ENCODE peak calls at places on chromosomes 11 and 22, in six cellular contexts. One of them, this sample, is unnamed.

GRCh38 chr11:30917859-30918478 is 331.8 kb upstream of the MPPED2 start:
- DNase-seq in GM10248: peak
- DNase-seq in fibroblast of mammary gland: peak
- DNase-seq in body of pancreas: peak
- DNase-seq in tibial artery: no peak
- DNase-seq in tibial nerve: no peak
- DNase-seq in this sample: no peak

GRCh38 chr11:30889116-30889765 is 303.1 kb upstream of the MPPED2 start:
- DNase-seq in GM10248: no peak
- DNase-seq in fibroblast of mammary gland: no peak
- DNase-seq in body of pancreas: no peak
- DNase-seq in tibial artery: no peak
- DNase-seq in tibial nerve: no peak
- DNase-seq in this sample: no peak

GRCh38 chr11:69730500-69730899 is 26.7 kb upstream of the FGF19 start:
- DNase-seq in GM10248: no peak
- DNase-seq in fibroblast of mammary gland: no peak
- DNase-seq in body of pancreas: no peak
- DNase-seq in tibial artery: no peak
- DNase-seq in tibial nerve: no peak
- DNase-seq in this sample: no peak

GRCh38 chr11:2589538-2589934 is 110.3 kb downstream of the KCNQ1OT1 start:
- DNase-seq in GM10248: peak
- DNase-seq in fibroblast of mammary gland: no peak
- DNase-seq in body of pancreas: no peak
- DNase-seq in tibial artery: no peak
- DNase-seq in tibial nerve: no peak
- DNase-seq in this sample: peak

GRCh38 chr11:131817701-131818188 is 447.3 kb downstream of the NTM start:
- DNase-seq in GM10248: no peak
- DNase-seq in fibroblast of mammary gland: no peak
- DNase-seq in body of pancreas: no peak
- DNase-seq in tibial artery: no peak
- DNase-seq in tibial nerve: no peak
- DNase-seq in this sample: no peak

GRCh38 chr11:6468712-6469495 is 4.8 kb downstream of the TRIM3 start:
- DNase-seq in GM10248: peak
- DNase-seq in fibroblast of mammary gland: peak
- DNase-seq in body of pancreas: peak
- DNase-seq in tibial artery: peak
- DNase-seq in tibial nerve: peak
- DNase-seq in this sample: no peak

GRCh38 chr11:27545035-27545434 is 38.5 kb upstream of the LIN7C start:
- DNase-seq in GM10248: no peak
- DNase-seq in fibroblast of mammary gland: no peak
- DNase-seq in body of pancreas: no peak
- DNase-seq in tibial artery: no peak
- DNase-seq in tibial nerve: no peak
- DNase-seq in this sample: no peak

GRCh38 chr22:45966320-45966891 is 10.6 kb downstream of the WNT7B start:
- DNase-seq in GM10248: no peak
- DNase-seq in fibroblast of mammary gland: no peak
- DNase-seq in body of pancreas: peak
- DNase-seq in tibial artery: no peak
- DNase-seq in tibial nerve: no peak
- DNase-seq in this sample: no peak

GRCh38 chr22:19457828-19458428 is 10.4 kb upstream of the C22orf39 start:
- DNase-seq in GM10248: no peak
- DNase-seq in fibroblast of mammary gland: no peak
- DNase-seq in body of pancreas: no peak
- DNase-seq in tibial artery: no peak
- DNase-seq in tibial nerve: no peak
- DNase-seq in this sample: no peak

GRCh38 chr11:128814856-128815705 is 52.0 kb downstream of the KCNJ1 start:
- DNase-seq in GM10248: no peak
- DNase-seq in fibroblast of mammary gland: peak
- DNase-seq in body of pancreas: peak
- DNase-seq in tibial artery: peak
- DNase-seq in tibial nerve: peak
- DNase-seq in this sample: no peak

GRCh38 chr11:12841946-12842630 is 167.0 kb upstream of the RASSF10 start:
- DNase-seq in GM10248: no peak
- DNase-seq in fibroblast of mammary gland: peak
- DNase-seq in body of pancreas: peak
- DNase-seq in tibial artery: no peak
- DNase-seq in tibial nerve: no peak
- DNase-seq in this sample: no peak

GRCh38 chr22:29345932-29346331 is 30.4 kb upstream of the RASL10A start:
- DNase-seq in GM10248: no peak
- DNase-seq in fibroblast of mammary gland: no peak
- DNase-seq in body of pancreas: no peak
- DNase-seq in tibial artery: no peak
- DNase-seq in tibial nerve: no peak
- DNase-seq in this sample: no peak

GRCh38 chr22:20565079-20565734 is 57.8 kb downstream of the MED15 start:
- DNase-seq in GM10248: no peak
- DNase-seq in fibroblast of mammary gland: peak
- DNase-seq in body of pancreas: no peak
- DNase-seq in tibial artery: no peak
- DNase-seq in tibial nerve: no peak
- DNase-seq in this sample: no peak

GRCh38 chr11:125299061-125299616 is 134.6 kb downstream of the PKNOX2 start:
- DNase-seq in GM10248: no peak
- DNase-seq in fibroblast of mammary gland: no peak
- DNase-seq in body of pancreas: no peak
- DNase-seq in tibial artery: no peak
- DNase-seq in tibial nerve: no peak
- DNase-seq in this sample: no peak

GRCh38 chr11:9758676-9759518 is 95.0 kb downstream of the SWAP70 start:
- DNase-seq in GM10248: peak
- DNase-seq in fibroblast of mammary gland: peak
- DNase-seq in body of pancreas: peak
- DNase-seq in tibial artery: peak
- DNase-seq in tibial nerve: peak
- DNase-seq in this sample: peak

GRCh38 chr11:74195828-74196227 is 24.7 kb downstream of the PPME1 start:
- DNase-seq in GM10248: no peak
- DNase-seq in fibroblast of mammary gland: peak
- DNase-seq in body of pancreas: no peak
- DNase-seq in tibial artery: no peak
- DNase-seq in tibial nerve: no peak
- DNase-seq in this sample: no peak

GRCh38 chr11:87421422-87421821 is 383.7 kb downstream of the TMEM135 start:
- DNase-seq in GM10248: peak
- DNase-seq in fibroblast of mammary gland: peak
- DNase-seq in body of pancreas: peak
- DNase-seq in tibial artery: peak
- DNase-seq in tibial nerve: no peak
- DNase-seq in this sample: no peak

GRCh38 chr11:12182650-12183511 is 72.5 kb downstream of the MICAL2 start:
- DNase-seq in GM10248: no peak
- DNase-seq in fibroblast of mammary gland: peak
- DNase-seq in body of pancreas: no peak
- DNase-seq in tibial artery: no peak
- DNase-seq in tibial nerve: no peak
- DNase-seq in this sample: no peak

GRCh38 chr11:74157169-74157568 is 13.6 kb downstream of the C2CD3 start:
- DNase-seq in GM10248: no peak
- DNase-seq in fibroblast of mammary gland: peak
- DNase-seq in body of pancreas: no peak
- DNase-seq in tibial artery: no peak
- DNase-seq in tibial nerve: no peak
- DNase-seq in this sample: no peak

GRCh38 chr11:73034330-73034729 is 107.8 kb downstream of the FCHSD2 start:
- DNase-seq in GM10248: no peak
- DNase-seq in fibroblast of mammary gland: no peak
- DNase-seq in body of pancreas: no peak
- DNase-seq in tibial artery: no peak
- DNase-seq in tibial nerve: no peak
- DNase-seq in this sample: no peak

GRCh38 chr11:123437236-123437979 is 7.3 kb downstream of the GRAMD1B start:
- DNase-seq in GM10248: no peak
- DNase-seq in fibroblast of mammary gland: no peak
- DNase-seq in body of pancreas: no peak
- DNase-seq in tibial artery: no peak
- DNase-seq in tibial nerve: no peak
- DNase-seq in this sample: no peak

GRCh38 chr11:123431619-123432018 is 1.6 kb downstream of the GRAMD1B start:
- DNase-seq in GM10248: no peak
- DNase-seq in fibroblast of mammary gland: no peak
- DNase-seq in body of pancreas: no peak
- DNase-seq in tibial artery: no peak
- DNase-seq in tibial nerve: no peak
- DNase-seq in this sample: no peak

GRCh38 chr11:123430736-123431356 is 777 bp downstream of the GRAMD1B start:
- DNase-seq in GM10248: peak
- DNase-seq in fibroblast of mammary gland: no peak
- DNase-seq in body of pancreas: peak
- DNase-seq in tibial artery: peak
- DNase-seq in tibial nerve: peak
- DNase-seq in this sample: peak

GRCh38 chr11:123434911-123435310 is 4.8 kb downstream of the GRAMD1B start:
- DNase-seq in GM10248: no peak
- DNase-seq in fibroblast of mammary gland: no peak
- DNase-seq in body of pancreas: no peak
- DNase-seq in tibial artery: no peak
- DNase-seq in tibial nerve: no peak
- DNase-seq in this sample: no peak

DNA sequence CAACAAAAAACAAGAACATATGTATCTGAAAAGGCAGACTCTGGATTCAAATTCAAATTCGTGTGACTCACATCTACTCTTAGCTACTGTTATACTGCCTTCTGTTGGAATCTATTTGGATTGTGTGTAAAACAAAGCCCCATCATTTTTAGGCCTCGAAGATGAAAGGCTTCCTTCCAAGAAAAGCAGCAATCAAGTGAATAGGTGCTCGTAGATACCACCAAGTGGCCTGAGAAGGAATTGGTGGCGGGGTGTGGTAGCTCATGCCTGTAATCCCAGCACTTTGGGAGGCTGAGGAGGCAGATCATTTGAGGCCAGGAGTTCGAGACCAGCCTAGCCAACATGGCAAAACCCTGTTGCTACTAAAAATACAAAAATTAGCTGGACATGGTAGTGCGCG is 4.2 kb downstream of the GRAMD1B start:
- DNase-seq in GM10248: peak
- DNase-seq in fibroblast of mammary gland: peak
- DNase-seq in body of pancreas: no peak
- DNase-seq in tibial artery: no peak
- DNase-seq in tibial nerve: no peak
- DNase-seq in this sample: no peak
- TF ChIP-seq CTCF in GM10248: peak
- TF ChIP-seq CTCF in fibroblast of mammary gland: peak
- TF ChIP-seq CTCF in body of pancreas: no peak
- TF ChIP-seq CTCF in tibial artery: no peak
- TF ChIP-seq CTCF in tibial nerve: no peak
- TF ChIP-seq CTCF in this sample: no peak

GRCh38 chr11:20912046-20912821 is 242.8 kb downstream of the NELL1 start:
- DNase-seq in GM10248: no peak
- DNase-seq in fibroblast of mammary gland: no peak
- DNase-seq in body of pancreas: no peak
- DNase-seq in tibial artery: no peak
- DNase-seq in tibial nerve: no peak
- DNase-seq in this sample: no peak
- TF ChIP-seq CTCF in GM10248: no peak
- TF ChIP-seq CTCF in fibroblast of mammary gland: no peak
- TF ChIP-seq CTCF in body of pancreas: no peak
- TF ChIP-seq CTCF in tibial artery: no peak
- TF ChIP-seq CTCF in tibial nerve: no peak
- TF ChIP-seq CTCF in this sample: no peak

GRCh38 chr11:96341237-96342130 is 1.5 kb downstream of the MAML2 start:
- DNase-seq in GM10248: peak
- DNase-seq in fibroblast of mammary gland: peak
- DNase-seq in body of pancreas: peak
- DNase-seq in tibial artery: peak
- DNase-seq in tibial nerve: no peak
- DNase-seq in this sample: peak
- TF ChIP-seq CTCF in GM10248: peak
- TF ChIP-seq CTCF in fibroblast of mammary gland: peak
- TF ChIP-seq CTCF in body of pancreas: no peak
- TF ChIP-seq CTCF in tibial artery: peak
- TF ChIP-seq CTCF in tibial nerve: peak
- TF ChIP-seq CTCF in this sample: no peak

GRCh38 chr11:61581931-61582330 is 1.1 kb upstream of the SYT7 start:
- DNase-seq in GM10248: no peak
- DNase-seq in fibroblast of mammary gland: no peak
- DNase-seq in body of pancreas: no peak
- DNase-seq in tibial artery: no peak
- DNase-seq in tibial nerve: no peak
- DNase-seq in this sample: no peak

GRCh38 chr11:61578819-61579218 is 2.1 kb downstream of the SYT7 start:
- DNase-seq in GM10248: no peak
- DNase-seq in fibroblast of mammary gland: no peak
- DNase-seq in body of pancreas: no peak
- DNase-seq in tibial artery: no peak
- DNase-seq in tibial nerve: no peak
- DNase-seq in this sample: no peak

GRCh38 chr11:61580292-61580888 is 486 bp downstream of the SYT7 start:
- DNase-seq in GM10248: no peak
- DNase-seq in fibroblast of mammary gland: no peak
- DNase-seq in body of pancreas: no peak
- DNase-seq in tibial artery: no peak
- DNase-seq in tibial nerve: no peak
- DNase-seq in this sample: peak

GRCh38 chr11:61579398-61580291 is 1.2 kb downstream of the SYT7 start:
- DNase-seq in GM10248: no peak
- DNase-seq in fibroblast of mammary gland: no peak
- DNase-seq in body of pancreas: no peak
- DNase-seq in tibial artery: no peak
- DNase-seq in tibial nerve: no peak
- DNase-seq in this sample: no peak

DNA sequence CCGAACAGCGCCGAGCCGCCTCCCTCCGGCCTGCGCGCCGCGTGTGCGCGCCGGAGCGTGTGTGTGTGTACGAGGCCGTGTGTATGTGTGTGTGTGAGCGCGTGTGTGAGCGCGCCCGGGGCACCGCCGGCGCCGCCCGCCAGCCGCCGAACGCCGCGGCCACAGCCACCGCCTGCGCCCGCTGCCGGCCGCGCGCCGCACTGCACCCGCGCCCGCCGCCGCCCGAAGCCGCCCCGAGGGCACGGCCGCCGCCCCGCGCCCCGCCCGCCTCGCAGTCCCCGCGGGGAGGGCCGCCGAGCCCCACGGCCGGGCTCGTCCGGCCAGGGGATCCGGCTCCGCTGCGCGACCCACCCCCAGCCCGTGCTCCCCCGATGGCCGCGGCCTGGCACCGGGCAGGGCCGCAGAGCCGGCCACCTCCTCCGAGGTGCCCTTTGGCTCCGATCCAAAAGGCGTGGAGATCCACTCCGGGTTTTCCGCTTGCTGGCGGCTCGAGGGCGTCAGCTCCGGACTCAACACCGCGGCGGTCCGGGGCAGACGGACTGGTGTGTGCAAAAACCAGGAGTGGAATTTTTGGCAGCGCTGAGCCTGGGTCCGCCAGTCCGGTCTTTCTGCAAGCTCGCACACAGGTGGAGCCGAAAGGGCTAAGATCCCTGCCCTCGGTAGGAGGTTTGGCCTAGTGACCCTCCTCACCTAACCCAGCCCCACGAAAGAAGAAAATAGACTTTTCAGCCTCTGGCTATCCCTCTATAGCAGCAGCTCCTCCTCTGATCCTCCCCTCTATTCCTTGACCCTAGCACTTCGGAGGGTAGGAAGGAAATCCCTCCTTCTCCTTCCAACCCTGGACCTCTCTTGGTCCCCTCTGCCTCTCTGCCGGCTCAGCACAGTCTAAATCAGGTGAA is at the start of gene SYT7:
- DNase-seq in GM10248: peak
- DNase-seq in fibroblast of mammary gland: peak
- DNase-seq in body of pancreas: peak
- DNase-seq in tibial artery: peak
- DNase-seq in tibial nerve: peak
- DNase-seq in this sample: peak
- TF ChIP-seq CTCF in GM10248: peak
- TF ChIP-seq CTCF in fibroblast of mammary gland: no peak
- TF ChIP-seq CTCF in body of pancreas: no peak
- TF ChIP-seq CTCF in tibial artery: no peak
- TF ChIP-seq CTCF in tibial nerve: peak
- TF ChIP-seq CTCF in this sample: no peak

This sample was measured in activated B cell treated with CpG ODN at 0.5 μM for 24 hours.